ENCODE peak calls at places on chromosomes 2 and 18, in eight cellular contexts. U, V, G, I, S, H, T and L are unnamed samples.
A peak's percentile ranks its signal among the peaks of the same experiment; 100 is the strongest.

GRCh38 chr2:31401580-31401979 is 13.0 kb downstream of the XDH start:
- DNase-seq in H (no peak), I (no peak), V (peak; percentile 96), U (no peak), T (peak; percentile 93), G (peak; percentile 69), S (peak; percentile 60), L (no peak)

GRCh38 chr2:48474599-48475298 is 55.2 kb upstream of the STON1 start:
- DNase-seq in T (no peak), I (no peak), V (peak; percentile 11), S (no peak), H (no peak), G (peak; percentile 51), U (no peak), L (no peak)

GRCh38 chr18:28045176-28045810 is 131.6 kb downstream of the CDH2 start:
- DNase-seq in H (no peak), T (peak; percentile 69), I (no peak), G (peak; percentile 26), U (no peak), S (no peak), V (peak; percentile 92), L (no peak)

GRCh38 chr2:121049921-121050585 is 234.9 kb downstream of the TFCP2L1 start:
- DNase-seq in G (no peak), H (no peak), U (no peak), V (no peak), S (no peak), I (no peak), T (no peak), L (no peak)

GRCh38 chr18:48428494-48429177 is 19.5 kb upstream of the ZBTB7C start:
- DNase-seq in T (no peak), V (no peak), G (no peak), U (no peak), H (no peak), I (no peak), S (no peak), L (no peak)

GRCh38 chr2:125516496-125517109 is 1139.4 kb upstream of the GYPC start:
- DNase-seq in V (peak; percentile 9), G (no peak), H (no peak), T (no peak), S (peak; percentile 70), I (peak; percentile 19), U (no peak), L (peak; percentile 35)

GRCh38 chr2:217666338-217666737 is 336.5 kb downstream of the TNS1 start:
- DNase-seq in V (peak; percentile 53), I (no peak), T (no peak), S (no peak), G (no peak), U (no peak), H (no peak), L (peak; percentile 22)

GRCh38 chr18:3995476-3996102 is 459.5 kb downstream of the DLGAP1 start:
- DNase-seq in T (peak; percentile 79), U (no peak), V (peak; percentile 84), G (peak; percentile 54), H (peak; percentile 45), S (peak; percentile 78), I (peak; percentile 27), L (peak; percentile 32)

GRCh38 chr2:13581471-13581870 is 864.7 kb downstream of the TRIB2 start:
- DNase-seq in I (no peak), H (no peak), V (peak; percentile 17), S (peak; percentile 85), T (no peak), G (no peak), U (no peak), L (no peak)

GRCh38 chr2:96923810-96924774 is 54.2 kb upstream of the SEMA4C start:
- DNase-seq in T (no peak), H (no peak), U (no peak), I (no peak), G (no peak), S (no peak), V (no peak), L (no peak)

GRCh38 chr18:28161608-28162599 is 15.0 kb downstream of the CDH2 start:
- DNase-seq in T (no peak), U (no peak), G (no peak), I (no peak), S (no peak), H (no peak), V (peak; percentile 56), L (no peak)

GRCh38 chr2:62293490-62294212 is 97.7 kb downstream of the B3GNT2 start:
- DNase-seq in I (peak; percentile 48), H (no peak), T (peak; percentile 41), S (peak; percentile 95), V (no peak), U (peak; percentile 23), G (no peak), L (no peak)

GRCh38 chr18:35131387-35132283 is 90.4 kb downstream of the MAPRE2 start:
- DNase-seq in U (no peak), T (peak; percentile 3), G (no peak), V (peak; percentile 29), I (no peak), S (no peak), H (no peak), L (no peak)

GRCh38 chr18:26777316-26778053 is 88.0 kb downstream of the AQP4 start:
- DNase-seq in S (peak; percentile 77), I (no peak), V (no peak), U (no peak), T (peak; percentile 33), G (no peak), H (no peak), L (no peak)

GRCh38 chr2:16281451-16282330 is 341.3 kb downstream of the MYCN start:
- DNase-seq in T (peak; percentile 3), H (no peak), U (no peak), I (peak; percentile 61), V (peak; percentile 2), G (no peak), S (peak; percentile 85), L (peak; percentile 43)

GRCh38 chr2:196143641-196144236 is 27.6 kb downstream of the STK17B start:
- DNase-seq in T (peak; percentile 38), G (no peak), U (no peak), I (no peak), H (no peak), S (no peak), V (peak; percentile 68), L (no peak)

GRCh38 chr2:55581435-55581834 is 36.0 kb downstream of the PPP4R3B start:
- DNase-seq in S (no peak), V (peak; percentile 21), G (no peak), T (no peak), H (no peak), U (no peak), I (peak; percentile 19), L (no peak)
- TF ChIP-seq CTCF in S (peak; percentile 72), V (peak; percentile 15), G (no peak), T (peak; percentile 36), H (no peak), U (no peak), I (peak; percentile 52), L (no peak)

DNA sequence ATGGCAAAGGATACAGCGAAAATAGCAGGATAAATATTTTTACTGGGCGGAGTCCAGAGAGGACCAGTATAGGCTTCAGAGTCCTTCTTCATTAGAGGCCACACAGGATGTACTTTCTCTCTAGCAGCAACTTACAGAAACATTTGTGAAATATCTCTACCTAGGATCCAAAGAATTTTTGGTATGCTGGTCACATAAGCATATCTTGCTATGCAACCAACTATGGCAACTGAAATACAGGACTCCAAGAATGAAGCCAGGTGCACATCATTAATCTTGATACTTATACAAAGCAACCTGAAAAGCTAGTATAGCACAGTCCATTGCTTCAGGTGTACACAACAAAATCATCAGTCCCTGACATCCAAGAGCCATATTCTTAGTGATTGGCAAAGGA is 59.1 kb upstream of the NABP1 start:
- DNase-seq in I (no peak), G (no peak), T (peak; percentile 23), H (no peak), V (no peak), U (no peak), S (no peak), L (no peak)
- TF ChIP-seq CTCF in I (no peak), G (no peak), T (no peak), H (no peak), V (no peak), U (no peak), S (no peak), L (no peak)

DNA sequence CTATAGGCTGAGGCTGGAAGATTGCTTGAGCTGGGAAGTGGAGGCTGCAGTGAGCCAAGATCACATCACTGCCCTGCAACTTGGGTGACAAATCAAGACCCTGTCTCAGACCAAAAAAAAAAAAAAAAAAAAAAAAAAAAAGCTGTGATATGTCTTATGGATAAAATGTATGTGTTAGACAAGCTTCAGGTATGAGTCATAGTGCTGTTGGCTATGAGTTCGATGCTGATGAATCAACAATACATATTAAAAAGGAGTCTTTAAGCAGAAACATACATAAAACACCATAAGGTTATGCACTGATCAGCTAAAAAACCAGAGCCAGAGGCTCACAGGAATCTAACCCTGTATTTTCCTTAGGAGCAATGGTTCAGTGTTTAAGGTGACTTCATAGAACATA is 332.3 kb downstream of the NCKAP5 start:
- DNase-seq in U (no peak), H (no peak), T (no peak), V (peak; percentile 38), I (no peak), G (peak; percentile 24), S (no peak), L (no peak)
- TF ChIP-seq CTCF in U (no peak), H (no peak), T (no peak), V (no peak), I (no peak), G (no peak), S (no peak), L (no peak)

GRCh38 chr2:58594175-58594574 is 353.1 kb upstream of the FANCL start:
- DNase-seq in T (no peak), U (no peak), I (peak; percentile 34), V (no peak), S (peak; percentile 53), H (peak; percentile 8), G (no peak), L (no peak)
- TF ChIP-seq CTCF in T (peak; percentile 14), U (no peak), I (peak; percentile 46), V (no peak), S (peak; percentile 73), H (no peak), G (peak; percentile 13), L (no peak)

GRCh38 chr2:132911726-132912724 is 242.0 kb upstream of the LYPD1 start:
- DNase-seq in I (peak; percentile 9), G (peak; percentile 33), H (no peak), S (peak; percentile 74), T (peak; percentile 56), U (no peak), V (peak; percentile 3), L (no peak)
- TF ChIP-seq CTCF in I (peak; percentile 27), G (no peak), H (no peak), S (peak; percentile 74), T (peak; percentile 39), U (no peak), V (no peak), L (no peak)

GRCh38 chr18:37484893-37485834 is 80.4 kb downstream of the CELF4 start:
- DNase-seq in T (no peak), G (no peak), U (peak; percentile 19), V (no peak), S (peak; percentile 90), H (no peak), I (no peak), L (peak; percentile 47)
- TF ChIP-seq CTCF in T (no peak), G (no peak), U (peak; percentile 45), V (no peak), S (peak; percentile 77), H (no peak), I (no peak), L (peak; percentile 22)

DNA sequence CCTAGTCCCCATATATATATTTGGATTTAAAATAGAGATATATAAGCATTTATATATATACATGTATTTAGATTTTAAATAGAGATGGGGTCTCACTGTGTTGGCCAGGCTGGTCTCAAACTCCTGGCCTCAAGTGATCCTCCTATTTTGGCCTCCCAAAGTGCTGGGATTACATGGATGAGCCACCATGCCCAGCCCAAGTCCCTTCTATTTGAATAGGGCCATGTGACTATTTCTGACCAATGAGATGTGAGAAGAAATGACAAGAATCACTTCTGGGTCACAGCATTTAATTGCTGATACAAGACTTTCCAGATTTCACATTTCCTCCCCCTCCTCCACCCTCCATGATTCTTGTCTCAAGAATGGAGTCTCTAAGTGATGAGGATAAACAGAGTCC is 6.4 kb upstream of the RBM43 start:
- DNase-seq in I (no peak), H (no peak), V (no peak), S (no peak), T (no peak), G (no peak), U (no peak), L (no peak)
- TF ChIP-seq CTCF in I (no peak), H (no peak), V (no peak), S (no peak), T (no peak), G (no peak), U (no peak), L (no peak)